ENCODE peak calls at places on chromosomes 12 and 14, in six cellular contexts. D is H1, I is neuronal stem cell, P is IMR-90, T is H9, Z is mesenchymal stem cell. H is an unnamed sample. For H3K4me1, the result is how much of the 10 kb centered on the place peaks cover.

GRCh38 chr12:106239241-106239950 is 8.4 kb downstream of the CKAP4 start:
- DNase-seq in P (no peak), D (no peak), Z (no peak), I (no peak), T (no peak), H (no peak)

GRCh38 chr12:83122623-83122934 is 435.9 kb downstream of the TMTC2 start:
- DNase-seq in I (no peak), D (no peak), T (no peak), P (no peak), Z (no peak), H (no peak)

GRCh38 chr12:122830517-122831214 is 4.6 kb upstream of the HIP1R start:
- DNase-seq in P (peak), Z (peak), D (no peak), I (no peak), T (no peak), H (peak)

GRCh38 chr12:63948211-63948610 is 103.7 kb downstream of the SRGAP1 start:
- DNase-seq in T (no peak), P (no peak), D (no peak), I (no peak), Z (no peak), H (no peak)

GRCh38 chr12:26188132-26188531 is 7.2 kb upstream of the SSPN start:
- DNase-seq in I (no peak), T (no peak), D (no peak), P (peak), Z (peak), H (peak)

GRCh38 chr12:106195638-106196037 is 52.2 kb downstream of the CKAP4 start:
- DNase-seq in T (no peak), D (no peak), Z (peak), P (peak), I (no peak), H (no peak)

GRCh38 chr14:95338436-95338835 is 18.7 kb upstream of the CLMN start:
- DNase-seq in Z (no peak), D (no peak), P (no peak), T (no peak), I (no peak), H (no peak)

GRCh38 chr12:66119229-66119869 is 11.2 kb downstream of the LLPH start:
- DNase-seq in I (no peak), P (peak), Z (no peak), T (no peak), D (no peak), H (no peak)

GRCh38 chr14:74979442-74980397 is 23.0 kb upstream of the EIF2B2 start:
- DNase-seq in T (peak), P (peak), I (no peak), D (peak), Z (peak), H (peak)

GRCh38 chr12:77402726-77403125 is 337.4 kb upstream of the E2F7 start:
- DNase-seq in T (no peak), P (peak), D (no peak), I (no peak), Z (no peak), H (no peak)

GRCh38 chr12:94793191-94793595 is 142.8 kb upstream of the TMCC3 start:
- DNase-seq in T (peak), Z (no peak), P (peak), I (no peak), D (no peak), H (peak)

GRCh38 chr12:6540181-6540877 is 6.0 kb downstream of the GAPDH start:
- DNase-seq in I (no peak), D (peak), P (peak), Z (peak), T (peak), H (peak)

GRCh38 chr14:101202627-101203404 is 299.3 kb upstream of the RTL1 start:
- DNase-seq in P (no peak), Z (no peak), I (no peak), D (peak), T (peak), H (no peak)

GRCh38 chr14:76929927-76930326 is 98.6 kb downstream of the IRF2BPL start:
- DNase-seq in D (no peak), Z (peak), T (no peak), P (no peak), I (no peak), H (peak)

GRCh38 chr14:33259764-33260163 is 321.1 kb downstream of the NPAS3 start:
- DNase-seq in Z (no peak), D (no peak), P (no peak), T (no peak), I (no peak), H (no peak)

GRCh38 chr12:51392556-51393237 is 1.5 kb upstream of the GALNT6 start:
- DNase-seq in Z (peak), D (peak), I (peak), P (no peak), T (peak), H (peak)

GRCh38 chr14:104349950-104350349 is 211.6 kb downstream of the KIF26A start:
- DNase-seq in Z (no peak), D (no peak), P (no peak), T (no peak), I (no peak), H (no peak)

GRCh38 chr14:31982642-31983041 is 94.5 kb upstream of the ARHGAP5 start:
- DNase-seq in T (no peak), Z (no peak), P (no peak), I (no peak), D (no peak), H (no peak)

GRCh38 chr14:73662439-73663056 is 17.8 kb downstream of the DNAL1 start:
- DNase-seq in P (peak), I (no peak), Z (peak), T (peak), D (no peak), H (peak)

GRCh38 chr12:113241191-113242017 is 20.1 kb downstream of the TPCN1 start:
- DNase-seq in D (no peak), P (peak), I (no peak), T (peak), Z (peak), H (peak)

GRCh38 chr14:22623047-22623446 is 21.1 kb downstream of the OR6J1 start:
- DNase-seq in P (no peak), Z (no peak), I (no peak), D (no peak), T (no peak), H (no peak)

GRCh38 chr14:99674776-99675175 is 9.3 kb upstream of the CYP46A1 start:
- DNase-seq in T (no peak), P (no peak), I (no peak), Z (no peak), D (no peak), H (no peak)
- H3K9ac ChIP-seq in T (no peak), P (no peak), I (peak), Z (no peak), D (no peak), H (no peak)

DNA sequence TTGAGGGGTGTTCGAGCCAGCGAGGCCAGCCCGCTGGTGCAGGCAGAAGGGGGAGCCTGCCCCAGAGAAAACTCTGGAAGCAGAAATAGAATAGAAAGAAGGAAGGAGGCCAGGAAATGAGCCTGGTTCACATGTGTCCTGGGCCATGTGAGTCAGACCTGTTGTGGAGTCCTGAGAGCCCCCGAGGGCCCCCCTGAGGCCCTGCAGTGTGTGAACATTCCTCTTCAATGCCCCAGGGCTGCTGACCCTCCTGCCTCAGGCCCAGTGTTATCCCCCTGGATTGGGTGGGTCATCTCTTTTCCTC is 174 bp upstream of the LRP1-AS start:
- DNase-seq in Z (peak), I (no peak), T (no peak), P (peak), D (no peak), H (no peak)
- H3K4me1 ChIP-seq in Z (half or more), I (under half), T (under half), P (half or more), D (under half), H (under half)

DNA sequence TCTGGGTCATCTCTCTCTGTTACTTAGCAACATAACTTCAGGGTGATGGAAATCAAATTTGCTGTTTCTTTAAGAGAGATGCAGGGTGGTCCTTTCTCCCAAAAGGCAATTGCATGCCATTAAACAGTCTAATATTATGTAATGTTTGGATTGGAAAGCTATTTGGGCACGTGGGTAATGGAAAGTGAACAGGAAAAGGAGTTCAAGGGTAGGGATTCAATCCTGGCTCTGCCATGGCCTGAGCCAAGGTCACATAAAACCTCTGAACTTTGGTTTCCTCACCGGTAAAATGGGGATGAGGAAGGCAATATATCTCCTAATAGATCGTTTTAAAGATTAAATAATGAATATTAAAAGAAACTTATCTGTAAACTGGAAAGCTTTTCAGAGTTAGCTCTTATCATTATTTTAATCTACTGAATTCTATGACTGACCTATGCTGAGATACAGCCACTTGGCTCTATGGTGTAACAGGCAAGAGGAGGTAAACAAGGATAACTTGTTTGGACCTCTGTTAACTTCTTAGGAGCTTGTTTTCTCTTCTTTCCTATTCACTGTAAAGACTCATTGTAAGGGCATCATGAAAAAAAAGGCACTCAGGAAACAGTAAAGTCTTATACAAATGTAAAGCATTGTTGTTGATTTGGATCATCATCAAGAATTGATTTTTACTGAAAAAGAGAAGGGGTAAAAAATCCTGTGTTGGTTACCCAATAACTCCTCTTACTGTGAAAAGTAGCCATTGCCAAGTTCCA is 55.7 kb upstream of the OVCH1 start:
- DNase-seq in P (no peak), T (no peak), I (no peak), Z (no peak), D (no peak), H (no peak)
- H3K14ac ChIP-seq in P (no peak), T (no peak), I (no peak), Z (no peak), D (no peak), H (no peak)

GRCh38 chr12:68809190-68810026 is 1.4 kb downstream of the MDM2 start:
- DNase-seq in T (no peak), P (no peak), Z (no peak), I (no peak), D (no peak), H (no peak)
- H3K9ac ChIP-seq in T (peak), P (peak), Z (peak), I (no peak), D (peak), H (no peak)

GRCh38 chr14:91125801-91126200 is 11.9 kb downstream of the DGLUCY start:
- DNase-seq in D (no peak), Z (no peak), T (no peak), I (no peak), P (no peak), H (peak)
- H3K4me1 ChIP-seq in D (under half), Z (under half), T (under half), I (under half), P (under half), H (under half)

DNA sequence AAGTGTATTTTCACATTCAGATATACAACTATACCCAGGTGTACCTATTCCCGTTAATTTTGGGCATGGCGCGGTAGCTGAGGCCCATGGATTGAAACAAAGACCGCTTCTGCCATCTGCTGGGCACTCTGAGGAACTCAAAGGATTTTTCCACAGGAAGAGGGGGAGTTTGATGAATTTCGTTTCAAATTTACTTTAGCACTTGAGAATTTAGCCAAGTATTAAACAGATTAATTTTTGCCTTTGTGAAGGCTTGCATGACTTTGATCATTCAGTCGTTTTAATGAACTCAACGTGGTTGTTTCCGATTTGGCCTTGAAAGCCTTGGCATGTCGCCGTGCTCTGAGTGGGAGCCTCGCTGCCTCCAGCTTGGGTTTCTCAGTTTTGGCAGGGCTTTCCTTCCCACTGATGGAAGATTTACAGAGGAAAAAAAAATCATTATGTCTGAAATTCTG is 153.2 kb upstream of the DDHD1 start:
- DNase-seq in I (peak), D (peak), P (peak), Z (peak), T (peak), H (peak)
- H3K14ac ChIP-seq in I (no peak), D (no peak), P (peak), Z (no peak), T (no peak), H (no peak)

H was measured in trophoblast cell.